ENCODE peak calls at places on chromosomes 1 and 21, in four cellular contexts. E is SK-N-SH, R is HCT116, K is HepG2. B is an unnamed sample.
A peak's percentile ranks its signal among the peaks of the same experiment; 100 is the strongest.

GRCh38 chr1:179437171-179437570 is 71.4 kb downstream of the AXDND1 start:
- DNase-seq in E (no peak), R (no peak), K (no peak), B (no peak)

GRCh38 chr1:54284781-54285563 is 85.0 kb downstream of the MRPL37 start:
- DNase-seq in E (no peak), R (no peak), K (no peak), B (peak; percentile 57)

GRCh38 chr1:245621589-245621988 is 466.8 kb downstream of the KIF26B start:
- DNase-seq in E (no peak), R (no peak), K (no peak), B (no peak)

GRCh38 chr1:31627301-31627929 is 9.9 kb downstream of the HCRTR1 start:
- DNase-seq in E (peak; percentile 82), R (no peak), K (no peak), B (peak; percentile 31)

GRCh38 chr1:15959847-15960446 is 16.0 kb downstream of the ZBTB17 start:
- DNase-seq in E (peak; percentile 12), R (no peak), K (no peak), B (no peak)

GRCh38 chr1:145846191-145846590 is 761 bp downstream of the NUDT17 start:
- DNase-seq in E (peak; percentile 81), R (no peak), K (peak; percentile 23), B (peak; percentile 69)

GRCh38 chr1:1061682-1062363 is 12.3 kb downstream of the RNF223 start:
- DNase-seq in E (no peak), R (no peak), K (no peak), B (no peak)

GRCh38 chr1:226422478-226422877 is 14.6 kb upstream of the PARP1 start:
- DNase-seq in E (no peak), R (no peak), K (no peak), B (no peak)

GRCh38 chr1:27598288-27598687 is 5.7 kb downstream of the AHDC1 start:
- DNase-seq in E (peak; percentile 74), R (no peak), K (no peak), B (no peak)

GRCh38 chr1:4594286-4594991 is 60.0 kb upstream of the AJAP1 start:
- DNase-seq in E (no peak), R (no peak), K (no peak), B (no peak)

GRCh38 chr1:152745289-152745704 is 12.5 kb upstream of the KPRP start:
- DNase-seq in E (no peak), R (peak; percentile 21), K (peak; percentile 31), B (no peak)

GRCh38 chr1:63073530-63074306 is 248.6 kb upstream of the FOXD3 start:
- DNase-seq in E (peak; percentile 69), R (no peak), K (no peak), B (no peak)

GRCh38 chr1:52210044-52210443 is 68.2 kb downstream of the ZFYVE9 start:
- DNase-seq in E (no peak), R (no peak), K (no peak), B (no peak)

GRCh38 chr21:46604975-46605758 is at the start of gene S100B:
- DNase-seq in E (peak; percentile 86), R (no peak), K (no peak), B (no peak)

GRCh38 chr1:103945774-103946173 is 196.1 kb downstream of the AMY1C start:
- DNase-seq in E (no peak), R (no peak), K (no peak), B (no peak)

GRCh38 chr1:20481158-20481617 is 4.8 kb downstream of the CAMK2N1 start:
- DNase-seq in E (no peak), R (no peak), K (peak; percentile 69), B (no peak)

GRCh38 chr1:226086776-226087175 is 24.3 kb downstream of the H3-3A start:
- DNase-seq in E (no peak), R (no peak), K (no peak), B (no peak)

GRCh38 chr1:161763522-161764098 is 2.5 kb upstream of the ATF6 start:
- DNase-seq in E (peak; percentile 20), R (peak; percentile 75), K (peak; percentile 46), B (peak; percentile 45)

GRCh38 chr1:201565024-201565730 is 26.2 kb downstream of the NAV1 start:
- DNase-seq in E (no peak), R (no peak), K (no peak), B (no peak)

GRCh38 chr1:195664628-195665027 is 943.6 kb downstream of the KCNT2 start:
- DNase-seq in E (no peak), R (no peak), K (no peak), B (no peak)

GRCh38 chr1:226660410-226661182 is 78.5 kb downstream of the ITPKB start:
- DNase-seq in E (no peak), R (no peak), K (no peak), B (no peak)

GRCh38 chr1:17686258-17686657 is 68.9 kb upstream of the ACTL8 start:
- DNase-seq in E (no peak), R (no peak), K (no peak), B (no peak)

GRCh38 chr1:43552813-43553212 is 22.1 kb downstream of the PTPRF start:
- DNase-seq in E (no peak), R (no peak), K (no peak), B (no peak)

GRCh38 chr1:6087958-6088357 is 42.3 kb downstream of the KCNAB2 start:
- DNase-seq in E (no peak), R (no peak), K (no peak), B (no peak)

GRCh38 chr1:116435806-116436486 is 62.9 kb downstream of the ATP1A1 start:
- DNase-seq in E (no peak), R (no peak), K (no peak), B (no peak)

GRCh38 chr1:27333717-27334279 is 8.0 kb upstream of the SYTL1 start:
- DNase-seq in E (no peak), R (no peak), K (no peak), B (no peak)

GRCh38 chr1:184820956-184821355 is 66.3 kb upstream of the EDEM3 start:
- DNase-seq in E (no peak), R (no peak), K (no peak), B (no peak)

GRCh38 chr1:93988634-93989350 is 79.6 kb upstream of the GCLM start:
- DNase-seq in E (no peak), R (no peak), K (no peak), B (no peak)

GRCh38 chr1:26529655-26530539 is at the start of gene RPS6KA1:
- DNase-seq in E (peak; percentile 99), R (no peak), K (peak; percentile 38), B (peak; percentile 99)

GRCh38 chr1:47709302-47710074 is 271.6 kb downstream of the FOXD2 start:
- DNase-seq in E (peak; percentile 88), R (no peak), K (no peak), B (peak; percentile 39)

GRCh38 chr1:7650801-7651200 is 120.3 kb upstream of the VAMP3 start:
- DNase-seq in E (no peak), R (no peak), K (peak; percentile 14), B (no peak)

GRCh38 chr21:33023574-33024277 is 2.0 kb upstream of the OLIG2 start:
- DNase-seq in E (peak; percentile 19), R (no peak), K (no peak), B (no peak)

GRCh38 chr1:55781944-55782482 is 566.8 kb upstream of the USP24 start:
- DNase-seq in E (no peak), R (peak; percentile 32), K (no peak), B (no peak)

GRCh38 chr1:198929961-198930599 is 291.2 kb downstream of the PTPRC start:
- DNase-seq in E (no peak), R (no peak), K (no peak), B (no peak)

GRCh38 chr21:41762753-41763152 is 4.1 kb downstream of the RIPK4 start:
- DNase-seq in E (no peak), R (no peak), K (no peak), B (no peak)

GRCh38 chr1:1337793-1338147 is 6.7 kb downstream of the TAS1R3 start:
- DNase-seq in E (peak; percentile 91), R (peak; percentile 32), K (no peak), B (peak; percentile 56)

GRCh38 chr21:37071561-37072238 is 1.2 kb downstream of the PIGP start:
- DNase-seq in E (peak; percentile 34), R (no peak), K (no peak), B (peak; percentile 26)

DNA sequence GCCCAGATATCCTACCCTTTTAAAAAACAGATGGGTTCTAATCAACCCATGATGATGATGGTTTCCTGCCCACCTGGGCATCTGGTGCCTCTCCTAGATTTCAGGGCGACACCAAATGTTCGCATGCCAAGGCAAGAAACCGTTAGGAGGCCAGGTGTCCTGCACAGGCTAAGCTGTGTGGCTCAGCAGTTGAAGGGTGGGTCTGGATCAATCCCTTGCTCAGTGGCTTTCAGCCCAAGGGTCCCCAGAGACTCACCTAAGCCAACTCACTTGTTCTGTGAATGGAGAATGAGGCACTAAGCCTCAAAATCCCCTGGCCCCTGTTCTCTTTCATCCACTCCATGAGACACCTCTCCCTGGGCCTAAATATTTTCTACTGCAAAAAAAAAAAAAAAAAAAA is 169.1 kb upstream of the EDN2 start:
- DNase-seq in E (no peak), R (no peak), K (no peak), B (no peak)
- TF ChIP-seq ELF1 in E (no peak), R (no peak), K (no peak), B (no peak)

GRCh38 chr1:169550294-169550693 is 36.0 kb downstream of the F5 start:
- DNase-seq in E (peak; percentile 21), R (peak; percentile 40), K (peak; percentile 58), B (peak; percentile 15)

GRCh38 chr1:169546087-169546995 is 39.9 kb downstream of the F5 start:
- DNase-seq in E (peak; percentile 14), R (peak; percentile 65), K (peak; percentile 66), B (peak; percentile 46)

GRCh38 chr1:169545472-169545871 is 40.8 kb downstream of the F5 start:
- DNase-seq in E (no peak), R (no peak), K (no peak), B (no peak)

DNA sequence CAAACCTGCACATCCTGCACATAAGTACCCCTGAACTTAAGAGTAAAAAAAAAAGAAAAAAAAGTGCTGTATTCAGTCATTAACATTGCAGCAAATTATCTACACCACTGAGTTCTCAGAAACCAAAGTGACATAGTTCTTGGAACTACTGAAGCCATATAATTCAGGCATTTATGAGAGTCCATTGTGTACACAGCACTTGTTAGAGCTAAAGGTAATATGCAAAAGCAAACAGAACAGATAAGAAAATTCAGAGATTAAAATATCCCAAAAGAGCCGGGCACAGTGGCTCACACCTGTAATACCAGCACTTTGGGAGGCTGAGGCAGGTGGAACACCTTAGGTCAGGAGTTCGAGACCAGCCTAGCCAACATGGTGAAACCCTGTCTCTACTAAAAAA is 38.0 kb downstream of the F5 start:
- DNase-seq in E (no peak), R (no peak), K (no peak), B (no peak)
- TF ChIP-seq ELF1 in E (no peak), R (no peak), K (no peak), B (no peak)

GRCh38 chr1:216045400-216045799 is 377.8 kb downstream of the USH2A start:
- DNase-seq in E (no peak), R (no peak), K (no peak), B (no peak)
- TF ChIP-seq ELF1 in E (no peak), R (no peak), K (no peak), B (no peak)

DNA sequence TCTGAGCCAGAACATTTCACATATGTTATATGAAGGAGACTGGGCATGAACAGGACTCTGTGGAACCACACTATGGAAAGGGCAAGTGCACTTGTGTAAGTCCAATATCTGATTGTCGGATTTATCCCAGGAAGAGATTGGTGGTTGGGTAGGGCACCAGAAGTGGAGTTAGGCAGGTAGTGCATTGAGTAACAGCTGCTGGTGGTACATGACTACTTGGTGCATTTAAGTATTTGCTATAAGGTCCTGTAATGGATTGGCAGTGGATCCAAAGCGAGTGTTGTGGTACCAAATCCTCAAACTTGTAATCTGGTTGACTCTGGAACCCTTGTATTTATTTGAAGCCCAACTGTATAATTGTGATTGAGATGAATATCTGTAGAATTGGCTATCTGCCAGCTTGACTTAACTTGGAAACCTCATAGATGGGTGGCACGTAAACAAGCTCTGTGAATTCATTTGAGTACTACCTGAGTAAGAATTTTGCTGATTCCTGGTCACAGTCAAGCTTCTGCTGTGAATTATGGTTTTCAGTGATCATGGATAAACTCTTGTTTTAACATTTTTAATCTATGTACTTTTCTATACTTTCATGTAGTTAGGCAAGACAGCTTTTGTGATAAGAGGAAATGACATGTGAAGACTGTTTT is 21.1 kb downstream of the UBAP2L start:
- DNase-seq in E (no peak), R (no peak), K (no peak), B (no peak)
- TF ChIP-seq ELF1 in E (no peak), R (no peak), K (no peak), B (no peak)

B was measured in K562.